ENCODE peak calls at places on chromosomes 2 and 18, in six cellular contexts. One of them, this sample, is unnamed.

GRCh38 chr2:108580079-108580478 is 45.8 kb downstream of the LIMS1 start:
- DNase-seq in HepG2: no peak
- DNase-seq in fibroblast of lung: no peak
- DNase-seq in GM23338: no peak
- DNase-seq in trophoblast cell: no peak
- DNase-seq in GM23248: no peak
- DNase-seq in this sample: no peak

GRCh38 chr18:46474487-46475366 is 182.3 kb downstream of the LOXHD1 start:
- DNase-seq in HepG2: no peak
- DNase-seq in fibroblast of lung: no peak
- DNase-seq in GM23338: no peak
- DNase-seq in trophoblast cell: no peak
- DNase-seq in GM23248: no peak
- DNase-seq in this sample: no peak

GRCh38 chr2:106073608-106074406 is 120.3 kb downstream of the UXS1 start:
- DNase-seq in HepG2: no peak
- DNase-seq in fibroblast of lung: no peak
- DNase-seq in GM23338: no peak
- DNase-seq in trophoblast cell: peak
- DNase-seq in GM23248: no peak
- DNase-seq in this sample: no peak

GRCh38 chr2:112580084-112580483 is 4.3 kb upstream of the CHCHD5 start:
- DNase-seq in HepG2: no peak
- DNase-seq in fibroblast of lung: no peak
- DNase-seq in GM23338: no peak
- DNase-seq in trophoblast cell: no peak
- DNase-seq in GM23248: no peak
- DNase-seq in this sample: no peak

GRCh38 chr2:96359310-96359709 is 23.7 kb downstream of the NCAPH start:
- DNase-seq in HepG2: no peak
- DNase-seq in fibroblast of lung: no peak
- DNase-seq in GM23338: no peak
- DNase-seq in trophoblast cell: no peak
- DNase-seq in GM23248: no peak
- DNase-seq in this sample: no peak

GRCh38 chr2:177396630-177397460 is 4.3 kb downstream of the AGPS start:
- DNase-seq in HepG2: peak
- DNase-seq in fibroblast of lung: peak
- DNase-seq in GM23338: no peak
- DNase-seq in trophoblast cell: no peak
- DNase-seq in GM23248: peak
- DNase-seq in this sample: peak

GRCh38 chr2:60886962-60887361 is 5.6 kb downstream of the REL start:
- DNase-seq in HepG2: no peak
- DNase-seq in fibroblast of lung: no peak
- DNase-seq in GM23338: no peak
- DNase-seq in trophoblast cell: no peak
- DNase-seq in GM23248: no peak
- DNase-seq in this sample: no peak

GRCh38 chr18:11660691-11661090 is 28.4 kb upstream of the GNAL start:
- DNase-seq in HepG2: no peak
- DNase-seq in fibroblast of lung: no peak
- DNase-seq in GM23338: no peak
- DNase-seq in trophoblast cell: no peak
- DNase-seq in GM23248: no peak
- DNase-seq in this sample: no peak

DNA sequence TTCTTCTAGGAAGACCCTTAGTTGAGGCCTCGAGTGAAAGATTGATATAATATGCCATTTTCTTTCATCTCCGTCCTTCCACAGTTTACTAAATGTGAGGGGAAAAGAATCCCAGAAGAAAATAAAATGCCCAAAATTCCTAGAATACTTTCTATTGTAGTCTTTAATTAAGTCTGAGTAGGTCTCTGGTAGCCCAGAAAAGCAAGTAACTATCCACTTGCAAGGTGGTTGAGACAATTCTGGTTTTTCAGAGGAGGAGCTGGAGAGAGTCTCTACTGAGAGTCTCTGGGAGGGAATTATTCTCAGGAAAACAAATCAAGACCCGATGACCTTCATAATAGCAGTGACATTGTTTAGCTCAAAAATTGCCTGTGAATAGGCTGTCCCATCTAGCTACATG is 63.9 kb upstream of the TTC39C start:
- DNase-seq in HepG2: no peak
- DNase-seq in fibroblast of lung: no peak
- DNase-seq in GM23338: peak
- DNase-seq in trophoblast cell: no peak
- DNase-seq in GM23248: no peak
- DNase-seq in this sample: no peak
- H3K4me2 ChIP-seq in HepG2: no peak
- H3K4me2 ChIP-seq in fibroblast of lung: no peak
- H3K4me2 ChIP-seq in GM23338: peak
- H3K4me2 ChIP-seq in trophoblast cell: no peak
- H3K4me2 ChIP-seq in GM23248: no peak
- H3K4me2 ChIP-seq in this sample: no peak

GRCh38 chr2:176097820-176098365 is 1.7 kb upstream of the HOXD12 start:
- DNase-seq in HepG2: no peak
- DNase-seq in fibroblast of lung: no peak
- DNase-seq in GM23338: no peak
- DNase-seq in trophoblast cell: no peak
- DNase-seq in GM23248: no peak
- DNase-seq in this sample: no peak

GRCh38 chr2:176094307-176094706 is 1.8 kb downstream of the HOXD13 start:
- DNase-seq in HepG2: no peak
- DNase-seq in fibroblast of lung: no peak
- DNase-seq in GM23338: no peak
- DNase-seq in trophoblast cell: no peak
- DNase-seq in GM23248: no peak
- DNase-seq in this sample: no peak

GRCh38 chr2:176096986-176097819 is 2.4 kb upstream of the HOXD12 start:
- DNase-seq in HepG2: peak
- DNase-seq in fibroblast of lung: peak
- DNase-seq in GM23338: peak
- DNase-seq in trophoblast cell: peak
- DNase-seq in GM23248: peak
- DNase-seq in this sample: peak

GRCh38 chr2:176095421-176095820 is 2.9 kb downstream of the HOXD13 start:
- DNase-seq in HepG2: no peak
- DNase-seq in fibroblast of lung: no peak
- DNase-seq in GM23338: no peak
- DNase-seq in trophoblast cell: no peak
- DNase-seq in GM23248: no peak
- DNase-seq in this sample: no peak

GRCh38 chr2:176096243-176096985 is 3.2 kb upstream of the HOXD12 start:
- DNase-seq in HepG2: no peak
- DNase-seq in fibroblast of lung: no peak
- DNase-seq in GM23338: no peak
- DNase-seq in trophoblast cell: no peak
- DNase-seq in GM23248: peak
- DNase-seq in this sample: peak
- H3K4me2 ChIP-seq in HepG2: peak
- H3K4me2 ChIP-seq in fibroblast of lung: peak
- H3K4me2 ChIP-seq in GM23338: peak
- H3K4me2 ChIP-seq in trophoblast cell: peak
- H3K4me2 ChIP-seq in GM23248: peak
- H3K4me2 ChIP-seq in this sample: peak

GRCh38 chr2:1892529-1893250 is 148.4 kb upstream of the PXDN start:
- DNase-seq in HepG2: no peak
- DNase-seq in fibroblast of lung: no peak
- DNase-seq in GM23338: no peak
- DNase-seq in trophoblast cell: no peak
- DNase-seq in GM23248: no peak
- DNase-seq in this sample: no peak
- H3K4me2 ChIP-seq in HepG2: no peak
- H3K4me2 ChIP-seq in fibroblast of lung: no peak
- H3K4me2 ChIP-seq in GM23338: no peak
- H3K4me2 ChIP-seq in trophoblast cell: no peak
- H3K4me2 ChIP-seq in GM23248: no peak
- H3K4me2 ChIP-seq in this sample: no peak

DNA sequence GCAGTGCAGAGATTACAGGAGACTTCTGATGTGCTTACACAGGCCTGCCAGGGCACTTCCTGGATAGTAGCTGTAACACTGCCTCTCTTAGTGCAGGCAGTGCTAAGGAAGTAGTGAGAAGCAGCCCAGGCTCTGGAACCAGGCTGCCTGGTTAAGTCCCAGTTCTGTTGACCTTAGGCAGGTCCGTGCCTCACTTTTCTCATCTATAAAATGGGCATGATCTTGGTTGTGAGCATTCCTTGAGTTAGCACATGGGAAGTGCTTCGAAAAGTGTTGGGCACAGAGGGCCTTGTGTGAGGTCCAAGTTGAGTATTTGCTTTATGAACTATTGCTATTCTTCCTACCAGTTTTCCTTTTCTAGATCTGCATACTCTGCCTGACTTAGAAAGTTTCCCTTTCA is 67.4 kb downstream of the GLI2 start:
- DNase-seq in HepG2: no peak
- DNase-seq in fibroblast of lung: no peak
- DNase-seq in GM23338: no peak
- DNase-seq in trophoblast cell: no peak
- DNase-seq in GM23248: no peak
- DNase-seq in this sample: no peak
- H3K4me2 ChIP-seq in HepG2: no peak
- H3K4me2 ChIP-seq in fibroblast of lung: no peak
- H3K4me2 ChIP-seq in GM23338: peak
- H3K4me2 ChIP-seq in trophoblast cell: no peak
- H3K4me2 ChIP-seq in GM23248: no peak
- H3K4me2 ChIP-seq in this sample: no peak

DNA sequence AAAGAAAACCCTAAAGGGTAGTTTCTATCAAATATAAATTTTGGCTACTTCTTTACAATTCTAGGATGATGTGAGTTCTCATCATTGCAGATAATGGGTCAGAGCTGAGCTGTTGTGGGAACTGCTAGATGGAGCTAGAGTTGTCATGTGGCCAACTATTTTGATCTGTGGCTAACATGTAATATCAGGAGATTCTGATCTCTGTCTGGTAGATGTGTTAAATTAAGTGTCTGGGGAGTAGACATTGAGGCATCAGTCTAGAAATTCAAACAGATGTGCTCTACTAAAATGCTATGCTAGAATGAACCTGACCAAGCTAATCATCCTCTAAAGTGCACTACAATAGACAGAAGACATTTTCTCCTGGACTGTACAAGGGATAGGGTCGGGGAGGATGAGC is 30.3 kb upstream of the DARS1 start:
- DNase-seq in HepG2: no peak
- DNase-seq in fibroblast of lung: no peak
- DNase-seq in GM23338: no peak
- DNase-seq in trophoblast cell: no peak
- DNase-seq in GM23248: no peak
- DNase-seq in this sample: no peak
- H3K4me2 ChIP-seq in HepG2: no peak
- H3K4me2 ChIP-seq in fibroblast of lung: no peak
- H3K4me2 ChIP-seq in GM23338: no peak
- H3K4me2 ChIP-seq in trophoblast cell: no peak
- H3K4me2 ChIP-seq in GM23248: no peak
- H3K4me2 ChIP-seq in this sample: no peak

This sample was measured in mesenchymal stem cell.